ENCODE peak calls at places on chromosomes 13 and 19, in ten cellular contexts. C, D, E, A, V, Z, O, B, H and G are unnamed samples.

GRCh38 chr13:76778906-76779305 is 107.3 kb downstream of the KCTD12 start:
- DNase-seq in C (no peak), D (no peak), E (no peak), A (no peak), V (no peak), Z (peak; percentile 68), O (no peak), B (peak; percentile 72), H (no peak), G (no peak)

GRCh38 chr13:43242040-43242439 is 218.7 kb downstream of the DNAJC15 start:
- DNase-seq in C (no peak), D (no peak), E (no peak), A (no peak), V (no peak), Z (peak; percentile 47), O (no peak), B (no peak), H (no peak), G (no peak)

GRCh38 chr19:18660051-18660910 is 23.2 kb upstream of the CRTC1 start:
- DNase-seq in C (peak; percentile 99), D (peak; percentile 74), E (no peak), A (no peak), V (no peak), Z (peak; percentile 25), O (peak; percentile 60), B (peak; percentile 67), H (peak; percentile 53), G (no peak)

GRCh38 chr19:46453661-46454060 is 17.7 kb downstream of the PNMA8A start:
- DNase-seq in C (peak; percentile 49), D (no peak), E (no peak), A (no peak), V (no peak), Z (no peak), O (no peak), B (no peak), H (no peak), G (no peak)

GRCh38 chr19:4579389-4579788 is 19.9 kb upstream of the SEMA6B start:
- DNase-seq in C (peak; percentile 85), D (no peak), E (no peak), A (no peak), V (no peak), Z (no peak), O (no peak), B (no peak), H (no peak), G (no peak)

GRCh38 chr19:36331353-36332228 is 47.4 kb downstream of the ZFP14 start:
- DNase-seq in C (peak; percentile 95), D (peak; percentile 81), E (peak; percentile 97), A (peak; percentile 90), V (peak; percentile 83), Z (peak; percentile 98), O (peak; percentile 88), B (peak; percentile 92), H (peak; percentile 24), G (peak; percentile 78)

GRCh38 chr13:72221276-72221962 is 354.4 kb upstream of the DACH1 start:
- DNase-seq in C (peak; percentile 8), D (no peak), E (no peak), A (no peak), V (no peak), Z (peak; percentile 26), O (peak; percentile 20), B (peak; percentile 2), H (no peak), G (no peak)

GRCh38 chr19:14265285-14266036 is 59.5 kb upstream of the ADGRL1 start:
- DNase-seq in C (peak; percentile 46), D (peak; percentile 21), E (no peak), A (no peak), V (no peak), Z (no peak), O (no peak), B (no peak), H (no peak), G (no peak)

GRCh38 chr19:54521022-54521859 is 18.6 kb downstream of the LAIR2 start:
- DNase-seq in C (no peak), D (no peak), E (no peak), A (no peak), V (no peak), Z (no peak), O (no peak), B (no peak), H (no peak), G (no peak)

GRCh38 chr13:48904668-48905290 is 70.9 kb upstream of the FNDC3A start:
- DNase-seq in C (no peak), D (no peak), E (no peak), A (no peak), V (no peak), Z (no peak), O (no peak), B (no peak), H (no peak), G (no peak)

GRCh38 chr13:59531571-59532091 is 632.1 kb downstream of the DIAPH3 start:
- DNase-seq in C (no peak), D (peak; percentile 25), E (peak; percentile 74), A (no peak), V (peak; percentile 21), Z (peak; percentile 85), O (peak; percentile 21), B (peak; percentile 93), H (peak; percentile 16), G (no peak)

GRCh38 chr13:95659500-95659899 is 15.0 kb upstream of the DZIP1 start:
- DNase-seq in C (no peak), D (no peak), E (no peak), A (no peak), V (no peak), Z (no peak), O (no peak), B (no peak), H (no peak), G (no peak)

GRCh38 chr13:95656386-95657015 is 12.0 kb upstream of the DZIP1 start:
- DNase-seq in C (no peak), D (no peak), E (no peak), A (no peak), V (no peak), Z (no peak), O (no peak), B (no peak), H (no peak), G (no peak)

DNA sequence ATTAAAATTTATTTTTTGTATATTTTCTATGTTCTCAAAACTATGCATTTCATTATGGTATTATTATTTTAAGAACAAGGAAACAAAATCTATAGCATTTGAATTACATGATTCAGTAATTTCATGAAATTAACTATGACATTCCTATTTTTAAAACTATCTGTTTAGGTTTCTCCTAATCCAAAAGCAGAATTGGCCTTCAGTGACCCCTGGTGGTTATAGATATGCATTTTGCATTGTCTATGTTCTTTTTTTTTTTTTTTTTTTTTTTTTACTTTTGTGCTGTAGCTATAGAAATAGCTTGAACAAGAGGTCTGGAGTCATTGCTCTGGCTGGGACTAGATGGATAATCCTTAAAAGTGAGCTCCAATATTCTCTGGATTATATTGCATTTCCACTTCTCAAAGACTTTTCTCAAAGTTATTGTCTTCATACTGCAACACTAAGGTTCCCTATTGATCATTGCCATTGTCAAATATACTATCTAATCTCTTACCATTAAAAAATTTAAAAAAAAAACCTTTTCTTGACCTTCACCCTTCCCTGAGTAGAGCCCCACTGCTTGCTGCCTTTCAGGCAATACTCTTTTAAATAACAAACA is 15.9 kb upstream of the DNAJC3 start:
- DNase-seq in C (no peak), D (no peak), E (no peak), A (no peak), V (no peak), Z (peak; percentile 71), O (peak; percentile 8), B (peak; percentile 70), H (no peak), G (no peak)
- TF ChIP-seq CTCF in C (peak; percentile 75), D (no peak), E (peak; percentile 45), A (peak; percentile 73), V (peak; percentile 67), Z (peak; percentile 52), O (no peak), B (peak; percentile 52), H (peak; percentile 24), G (no peak)

GRCh38 chr13:114007566-114007965 is 33.7 kb upstream of the C13orf46 start:
- DNase-seq in C (no peak), D (peak; percentile 4), E (no peak), A (no peak), V (no peak), Z (no peak), O (no peak), B (no peak), H (peak; percentile 1), G (peak; percentile 4)

GRCh38 chr13:114002771-114003321 is 29.0 kb upstream of the C13orf46 start:
- DNase-seq in C (no peak), D (no peak), E (no peak), A (no peak), V (no peak), Z (no peak), O (no peak), B (no peak), H (no peak), G (no peak)

GRCh38 chr13:114002009-114002544 is 28.2 kb upstream of the C13orf46 start:
- DNase-seq in C (no peak), D (no peak), E (no peak), A (no peak), V (no peak), Z (no peak), O (no peak), B (no peak), H (no peak), G (no peak)

GRCh38 chr13:114005206-114005720 is 31.4 kb upstream of the C13orf46 start:
- DNase-seq in C (peak; percentile 92), D (no peak), E (no peak), A (no peak), V (no peak), Z (no peak), O (no peak), B (no peak), H (no peak), G (peak; percentile 11)

GRCh38 chr13:114004416-114005205 is 30.7 kb upstream of the C13orf46 start:
- DNase-seq in C (peak; percentile 97), D (no peak), E (no peak), A (no peak), V (no peak), Z (peak; percentile 92), O (no peak), B (peak; percentile 88), H (no peak), G (peak; percentile 9)
- TF ChIP-seq CTCF in C (no peak), D (no peak), E (no peak), A (no peak), V (no peak), Z (no peak), O (no peak), B (no peak), H (no peak), G (no peak)

GRCh38 chr13:33610471-33611015 is 207.4 kb upstream of the RFC3 start:
- DNase-seq in C (peak; percentile 87), D (no peak), E (peak; percentile 74), A (no peak), V (no peak), Z (peak; percentile 5), O (no peak), B (peak; percentile 44), H (no peak), G (no peak)
- TF ChIP-seq CTCF in C (no peak), D (no peak), E (no peak), A (no peak), V (no peak), Z (no peak), O (no peak), B (no peak), H (no peak), G (no peak)

DNA sequence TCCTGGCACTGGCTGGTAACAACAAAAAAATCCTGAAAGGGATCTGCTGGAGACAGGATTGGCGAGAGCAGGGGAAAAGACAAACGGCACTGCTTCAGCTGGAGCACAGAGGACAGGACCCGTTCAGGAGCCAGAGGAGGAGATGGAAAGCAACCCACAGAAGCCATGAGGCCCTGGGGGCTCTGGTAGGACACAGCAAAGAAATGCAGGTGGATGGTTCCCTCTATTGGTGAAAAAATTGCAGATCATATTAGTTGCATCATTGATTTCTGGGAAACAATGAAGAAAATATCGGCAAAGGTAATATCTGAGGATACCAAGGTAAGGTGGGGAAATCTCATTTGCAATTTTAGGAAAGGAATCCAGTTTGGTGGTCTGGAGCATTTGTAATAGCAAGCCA is 25.7 kb upstream of the TPP2 start:
- DNase-seq in C (no peak), D (no peak), E (no peak), A (no peak), V (no peak), Z (no peak), O (no peak), B (no peak), H (no peak), G (no peak)
- TF ChIP-seq CTCF in C (peak; percentile 7), D (no peak), E (no peak), A (peak; percentile 26), V (peak; percentile 11), Z (peak; percentile 39), O (no peak), B (no peak), H (no peak), G (no peak)